ENCODE peak calls at places on chromosomes 5 and 9, in seven cellular contexts. One of them, this sample, is unnamed.

GRCh38 chr5:128408622-128409021 is 129.4 kb downstream of the FBN2 start:
- DNase-seq in body of pancreas: no peak
- DNase-seq in cardiac muscle cell: no peak
- DNase-seq in T-helper 17 cell: no peak
- DNase-seq in CD4-positive, alpha-beta memory T cell: no peak
- DNase-seq in H9: no peak
- DNase-seq in tibial artery: no peak
- DNase-seq in this sample: no peak

GRCh38 chr5:19172926-19173425 is 815.0 kb downstream of the CDH18 start:
- DNase-seq in cardiac muscle cell: no peak
- DNase-seq in T-helper 17 cell: no peak
- DNase-seq in CD4-positive, alpha-beta memory T cell: no peak
- DNase-seq in body of pancreas: no peak
- DNase-seq in tibial artery: no peak
- DNase-seq in H9: no peak
- DNase-seq in this sample: no peak

GRCh38 chr5:172748341-172748843 is 22.6 kb downstream of the DUSP1 start:
- DNase-seq in body of pancreas: no peak
- DNase-seq in T-helper 17 cell: no peak
- DNase-seq in CD4-positive, alpha-beta memory T cell: no peak
- DNase-seq in tibial artery: peak; percentile 98
- DNase-seq in H9: peak; percentile 86
- DNase-seq in cardiac muscle cell: no peak
- DNase-seq in this sample: no peak

GRCh38 chr9:129351058-129351641 is 173.1 kb upstream of the IER5L start:
- DNase-seq in body of pancreas: no peak
- DNase-seq in H9: peak; percentile 83
- DNase-seq in CD4-positive, alpha-beta memory T cell: no peak
- DNase-seq in T-helper 17 cell: no peak
- DNase-seq in tibial artery: no peak
- DNase-seq in cardiac muscle cell: peak; percentile 49
- DNase-seq in this sample: no peak

GRCh38 chr9:113531919-113532808 is 68.6 kb downstream of the RGS3 start:
- DNase-seq in CD4-positive, alpha-beta memory T cell: no peak
- DNase-seq in H9: no peak
- DNase-seq in tibial artery: peak; percentile 39
- DNase-seq in body of pancreas: no peak
- DNase-seq in T-helper 17 cell: no peak
- DNase-seq in cardiac muscle cell: no peak
- DNase-seq in this sample: no peak

GRCh38 chr9:72665421-72665820 is 144.0 kb downstream of the TMC1 start:
- DNase-seq in body of pancreas: no peak
- DNase-seq in cardiac muscle cell: no peak
- DNase-seq in CD4-positive, alpha-beta memory T cell: no peak
- DNase-seq in T-helper 17 cell: no peak
- DNase-seq in tibial artery: no peak
- DNase-seq in H9: no peak
- DNase-seq in this sample: no peak

GRCh38 chr5:39598641-39599248 is 174.0 kb upstream of the DAB2 start:
- DNase-seq in CD4-positive, alpha-beta memory T cell: no peak
- DNase-seq in T-helper 17 cell: no peak
- DNase-seq in H9: no peak
- DNase-seq in cardiac muscle cell: peak; percentile 4
- DNase-seq in body of pancreas: no peak
- DNase-seq in tibial artery: no peak
- DNase-seq in this sample: no peak

GRCh38 chr5:5179079-5179478 is 38.9 kb downstream of the ADAMTS16 start:
- DNase-seq in CD4-positive, alpha-beta memory T cell: no peak
- DNase-seq in body of pancreas: no peak
- DNase-seq in T-helper 17 cell: no peak
- DNase-seq in cardiac muscle cell: no peak
- DNase-seq in H9: no peak
- DNase-seq in tibial artery: no peak
- DNase-seq in this sample: no peak

GRCh38 chr5:132389051-132389331 is 19.5 kb downstream of the SLC22A5 start:
- DNase-seq in body of pancreas: no peak
- DNase-seq in cardiac muscle cell: no peak
- DNase-seq in H9: no peak
- DNase-seq in tibial artery: no peak
- DNase-seq in T-helper 17 cell: no peak
- DNase-seq in CD4-positive, alpha-beta memory T cell: no peak
- DNase-seq in this sample: no peak

GRCh38 chr9:127567119-127567897 is 44.8 kb upstream of the STXBP1 start:
- DNase-seq in cardiac muscle cell: peak; percentile 77
- DNase-seq in body of pancreas: peak; percentile 82
- DNase-seq in H9: no peak
- DNase-seq in tibial artery: peak; percentile 90
- DNase-seq in CD4-positive, alpha-beta memory T cell: no peak
- DNase-seq in T-helper 17 cell: no peak
- DNase-seq in this sample: peak; percentile 63

GRCh38 chr5:180787711-180788431 is 14.7 kb downstream of the MGAT1 start:
- DNase-seq in body of pancreas: no peak
- DNase-seq in tibial artery: no peak
- DNase-seq in cardiac muscle cell: no peak
- DNase-seq in CD4-positive, alpha-beta memory T cell: no peak
- DNase-seq in T-helper 17 cell: no peak
- DNase-seq in H9: peak; percentile 66
- DNase-seq in this sample: no peak

GRCh38 chr5:169945831-169946261 is 34.4 kb downstream of the INSYN2B start:
- DNase-seq in tibial artery: no peak
- DNase-seq in T-helper 17 cell: no peak
- DNase-seq in body of pancreas: no peak
- DNase-seq in CD4-positive, alpha-beta memory T cell: no peak
- DNase-seq in H9: peak; percentile 36
- DNase-seq in cardiac muscle cell: peak; percentile 28
- DNase-seq in this sample: peak; percentile 20

GRCh38 chr5:158802941-158803341 is 296.8 kb downstream of the EBF1 start:
- DNase-seq in CD4-positive, alpha-beta memory T cell: no peak
- DNase-seq in T-helper 17 cell: no peak
- DNase-seq in tibial artery: no peak
- DNase-seq in cardiac muscle cell: no peak
- DNase-seq in body of pancreas: no peak
- DNase-seq in H9: no peak
- DNase-seq in this sample: no peak

GRCh38 chr5:177607452-177608192 is 7.7 kb downstream of the B4GALT7 start:
- DNase-seq in tibial artery: peak; percentile 78
- DNase-seq in T-helper 17 cell: peak; percentile 38
- DNase-seq in cardiac muscle cell: peak; percentile 91
- DNase-seq in body of pancreas: peak; percentile 82
- DNase-seq in H9: peak; percentile 96
- DNase-seq in CD4-positive, alpha-beta memory T cell: peak; percentile 55
- DNase-seq in this sample: peak; percentile 80

GRCh38 chr9:134488901-134489280 is 152.7 kb upstream of the COL5A1 start:
- DNase-seq in cardiac muscle cell: no peak
- DNase-seq in body of pancreas: no peak
- DNase-seq in tibial artery: peak; percentile 51
- DNase-seq in T-helper 17 cell: no peak
- DNase-seq in H9: no peak
- DNase-seq in CD4-positive, alpha-beta memory T cell: no peak
- DNase-seq in this sample: peak; percentile 28

GRCh38 chr9:37984278-37984671 is 80.3 kb upstream of the SLC25A51 start:
- DNase-seq in cardiac muscle cell: no peak
- DNase-seq in CD4-positive, alpha-beta memory T cell: no peak
- DNase-seq in H9: no peak
- DNase-seq in T-helper 17 cell: no peak
- DNase-seq in body of pancreas: no peak
- DNase-seq in tibial artery: no peak
- DNase-seq in this sample: no peak

GRCh38 chr9:96751815-96752214 is 26.1 kb downstream of the ZNF510 start:
- DNase-seq in cardiac muscle cell: no peak
- DNase-seq in CD4-positive, alpha-beta memory T cell: no peak
- DNase-seq in H9: no peak
- DNase-seq in body of pancreas: no peak
- DNase-seq in tibial artery: no peak
- DNase-seq in T-helper 17 cell: no peak
- DNase-seq in this sample: no peak
- H3K9me3 ChIP-seq in cardiac muscle cell: peaks cover 7% of the 10 kb centered on the region
- H3K9me3 ChIP-seq in CD4-positive, alpha-beta memory T cell: no peaks in the 10 kb centered on the region
- H3K9me3 ChIP-seq in H9: peaks cover 37% of the 10 kb centered on the region
- H3K9me3 ChIP-seq in body of pancreas: no peaks in the 10 kb centered on the region
- H3K9me3 ChIP-seq in tibial artery: peaks cover 98% of the 10 kb centered on the region
- H3K9me3 ChIP-seq in T-helper 17 cell: peaks cover 17% of the 10 kb centered on the region
- H3K9me3 ChIP-seq in this sample: peaks cover 14% of the 10 kb centered on the region

DNA sequence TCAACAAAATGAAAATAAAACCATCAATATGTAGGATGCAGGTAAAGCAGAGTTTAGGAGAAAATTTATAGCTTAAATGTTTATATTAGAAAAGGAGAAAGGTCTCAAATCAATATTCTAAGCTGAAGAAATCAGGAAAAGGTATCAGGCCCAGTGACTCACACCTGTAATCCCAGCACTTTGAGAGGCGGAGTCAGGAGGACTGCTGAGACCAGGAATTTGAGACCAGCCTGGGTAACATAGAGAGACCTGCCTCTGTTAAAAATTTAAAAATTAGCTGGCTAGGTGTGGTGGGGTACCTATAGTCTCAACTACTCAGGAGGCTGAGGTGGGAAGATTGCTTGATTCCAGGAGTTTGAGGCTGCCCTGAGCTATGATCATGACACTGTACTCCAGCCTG is 32.2 kb downstream of the CCDC69 start:
- DNase-seq in CD4-positive, alpha-beta memory T cell: no peak
- DNase-seq in H9: peak; percentile 52
- DNase-seq in tibial artery: no peak
- DNase-seq in cardiac muscle cell: no peak
- DNase-seq in T-helper 17 cell: no peak
- DNase-seq in body of pancreas: no peak
- DNase-seq in this sample: no peak
- H3K9me3 ChIP-seq in CD4-positive, alpha-beta memory T cell: no peaks in the 10 kb centered on the region
- H3K9me3 ChIP-seq in H9: no peaks in the 10 kb centered on the region
- H3K9me3 ChIP-seq in tibial artery: peaks cover 4% of the 10 kb centered on the region
- H3K9me3 ChIP-seq in cardiac muscle cell: no peaks in the 10 kb centered on the region
- H3K9me3 ChIP-seq in T-helper 17 cell: no peaks in the 10 kb centered on the region
- H3K9me3 ChIP-seq in body of pancreas: no peaks in the 10 kb centered on the region
- H3K9me3 ChIP-seq in this sample: no peaks in the 10 kb centered on the region

DNA sequence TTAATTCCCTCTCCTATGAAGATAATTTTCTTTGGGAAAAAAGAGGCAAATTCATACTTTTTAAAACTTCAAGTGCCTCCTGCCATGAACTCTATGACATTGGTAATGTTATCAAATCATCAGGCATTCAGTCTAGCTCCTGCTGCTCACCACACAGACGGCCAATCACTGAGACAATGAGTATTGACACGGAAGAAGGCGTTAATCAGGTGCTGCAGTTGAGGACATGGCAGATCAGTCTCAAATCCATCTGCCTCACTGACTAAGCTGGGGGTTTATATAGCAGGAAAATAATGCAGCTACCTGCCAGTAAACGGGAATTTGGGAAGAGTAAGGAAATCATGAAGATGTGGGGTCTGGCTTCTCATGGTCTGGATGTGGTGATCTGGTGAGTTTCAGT is 1087.7 kb downstream of the CDH9 start:
- DNase-seq in CD4-positive, alpha-beta memory T cell: no peak
- DNase-seq in cardiac muscle cell: no peak
- DNase-seq in H9: no peak
- DNase-seq in T-helper 17 cell: no peak
- DNase-seq in tibial artery: no peak
- DNase-seq in body of pancreas: no peak
- DNase-seq in this sample: no peak
- H3K9me3 ChIP-seq in CD4-positive, alpha-beta memory T cell: no peaks in the 10 kb centered on the region
- H3K9me3 ChIP-seq in cardiac muscle cell: no peaks in the 10 kb centered on the region
- H3K9me3 ChIP-seq in H9: no peaks in the 10 kb centered on the region
- H3K9me3 ChIP-seq in T-helper 17 cell: no peaks in the 10 kb centered on the region
- H3K9me3 ChIP-seq in tibial artery: no peaks in the 10 kb centered on the region
- H3K9me3 ChIP-seq in body of pancreas: no peaks in the 10 kb centered on the region
- H3K9me3 ChIP-seq in this sample: no peaks in the 10 kb centered on the region

GRCh38 chr9:441131-441530 is 226.5 kb downstream of the DOCK8 start:
- DNase-seq in cardiac muscle cell: no peak
- DNase-seq in CD4-positive, alpha-beta memory T cell: no peak
- DNase-seq in body of pancreas: no peak
- DNase-seq in H9: no peak
- DNase-seq in T-helper 17 cell: no peak
- DNase-seq in tibial artery: no peak
- DNase-seq in this sample: no peak
- H3K9me3 ChIP-seq in cardiac muscle cell: no peaks in the 10 kb centered on the region
- H3K9me3 ChIP-seq in CD4-positive, alpha-beta memory T cell: no peaks in the 10 kb centered on the region
- H3K9me3 ChIP-seq in body of pancreas: no peaks in the 10 kb centered on the region
- H3K9me3 ChIP-seq in H9: no peaks in the 10 kb centered on the region
- H3K9me3 ChIP-seq in T-helper 17 cell: no peaks in the 10 kb centered on the region
- H3K9me3 ChIP-seq in tibial artery: no peaks in the 10 kb centered on the region
- H3K9me3 ChIP-seq in this sample: no peaks in the 10 kb centered on the region

DNA sequence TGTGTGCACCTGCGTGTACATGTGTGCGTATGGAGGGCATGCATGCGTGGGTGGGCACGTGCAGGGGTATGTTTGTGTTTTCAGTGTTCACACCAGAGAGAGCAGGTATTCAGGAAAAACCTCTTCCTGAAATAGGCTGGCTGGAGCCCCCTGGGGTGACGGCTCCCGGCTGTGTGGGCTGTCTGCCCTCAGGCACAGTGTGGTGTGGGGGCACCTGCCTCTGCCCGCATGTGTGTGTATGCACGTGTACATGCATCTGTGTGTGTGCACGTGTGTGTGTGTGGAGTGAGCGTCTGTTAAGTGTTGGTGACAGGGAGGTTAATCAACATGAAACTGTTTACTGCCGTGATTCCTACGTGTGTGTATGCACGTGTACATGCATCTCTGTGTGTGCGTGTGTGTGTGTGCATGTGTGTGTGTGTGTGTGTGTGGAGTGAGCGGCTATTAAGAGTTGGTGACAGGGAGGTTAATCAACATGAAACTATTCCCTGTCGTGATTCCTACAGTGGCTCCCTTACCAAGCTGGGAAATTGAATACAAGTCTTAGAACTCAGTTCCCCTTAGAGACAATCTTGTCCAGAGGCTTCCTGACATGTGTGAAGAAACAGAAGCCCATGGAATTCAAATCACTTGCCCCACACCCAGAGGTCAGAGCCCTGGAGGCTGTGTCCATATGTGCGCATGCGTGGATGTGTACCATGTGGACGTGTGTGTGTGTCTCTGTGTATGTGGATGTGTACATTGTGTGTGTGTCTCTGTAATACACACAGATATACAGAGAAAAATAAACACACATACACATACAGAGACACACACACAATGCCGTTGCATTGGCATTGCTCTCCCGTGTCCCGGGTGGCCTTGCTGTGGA is 372.4 kb upstream of the IRX4 start:
- DNase-seq in H9: no peak
- DNase-seq in T-helper 17 cell: no peak
- DNase-seq in cardiac muscle cell: no peak
- DNase-seq in tibial artery: no peak
- DNase-seq in body of pancreas: no peak
- DNase-seq in CD4-positive, alpha-beta memory T cell: no peak
- DNase-seq in this sample: no peak
- H3K9me3 ChIP-seq in H9: no peaks in the 10 kb centered on the region
- H3K9me3 ChIP-seq in T-helper 17 cell: no peaks in the 10 kb centered on the region
- H3K9me3 ChIP-seq in cardiac muscle cell: no peaks in the 10 kb centered on the region
- H3K9me3 ChIP-seq in tibial artery: no peaks in the 10 kb centered on the region
- H3K9me3 ChIP-seq in body of pancreas: no peaks in the 10 kb centered on the region
- H3K9me3 ChIP-seq in CD4-positive, alpha-beta memory T cell: no peaks in the 10 kb centered on the region
- H3K9me3 ChIP-seq in this sample: no peaks in the 10 kb centered on the region

This sample was measured in right lobe of liver.